ENCODE peak calls at places on chromosomes 13 and 19, in eight cellular contexts. One of them, this sample, is unnamed.

GRCh38 chr19:49057636-49058234 is at the start of gene CGB7:
- DNase-seq in mammary epithelial cell: peak; percentile 69
- DNase-seq in AG09309: no peak
- DNase-seq in Peyer's patch: peak; percentile 81
- DNase-seq in stomach: peak; percentile 81
- DNase-seq in AG04450: no peak
- DNase-seq in brain microvascular endothelial cell: peak; percentile 29
- DNase-seq in thoracic aorta: peak; percentile 22
- DNase-seq in this sample: peak; percentile 87

GRCh38 chr19:12611361-12611699 is 610 bp downstream of the ZNF791 start:
- DNase-seq in AG09309: peak; percentile 35
- DNase-seq in stomach: peak; percentile 74
- DNase-seq in thoracic aorta: peak; percentile 38
- DNase-seq in Peyer's patch: peak; percentile 73
- DNase-seq in brain microvascular endothelial cell: peak; percentile 56
- DNase-seq in mammary epithelial cell: peak; percentile 65
- DNase-seq in AG04450: peak; percentile 41
- DNase-seq in this sample: peak; percentile 77

GRCh38 chr13:45875951-45876350 is 24.4 kb upstream of the SIAH3 start:
- DNase-seq in AG09309: no peak
- DNase-seq in thoracic aorta: no peak
- DNase-seq in Peyer's patch: no peak
- DNase-seq in AG04450: no peak
- DNase-seq in brain microvascular endothelial cell: no peak
- DNase-seq in stomach: no peak
- DNase-seq in mammary epithelial cell: peak; percentile 83
- DNase-seq in this sample: no peak

GRCh38 chr13:99955747-99956472 is 15.7 kb downstream of the ZIC5 start:
- DNase-seq in AG09309: no peak
- DNase-seq in AG04450: no peak
- DNase-seq in stomach: no peak
- DNase-seq in mammary epithelial cell: no peak
- DNase-seq in Peyer's patch: no peak
- DNase-seq in brain microvascular endothelial cell: peak; percentile 16
- DNase-seq in thoracic aorta: no peak
- DNase-seq in this sample: no peak

GRCh38 chr19:15379996-15380647 is 535 bp upstream of the AKAP8 start:
- DNase-seq in mammary epithelial cell: peak; percentile 69
- DNase-seq in thoracic aorta: no peak
- DNase-seq in AG04450: no peak
- DNase-seq in stomach: peak; percentile 56
- DNase-seq in AG09309: no peak
- DNase-seq in Peyer's patch: peak; percentile 80
- DNase-seq in brain microvascular endothelial cell: peak; percentile 12
- DNase-seq in this sample: no peak

GRCh38 chr19:1140272-1140671 is 33.8 kb downstream of the SBNO2 start:
- DNase-seq in AG04450: no peak
- DNase-seq in mammary epithelial cell: no peak
- DNase-seq in brain microvascular endothelial cell: no peak
- DNase-seq in thoracic aorta: no peak
- DNase-seq in AG09309: no peak
- DNase-seq in Peyer's patch: no peak
- DNase-seq in stomach: no peak
- DNase-seq in this sample: no peak

GRCh38 chr19:17109962-17110598 is 34.5 kb downstream of the MYO9B start:
- DNase-seq in Peyer's patch: no peak
- DNase-seq in thoracic aorta: no peak
- DNase-seq in brain microvascular endothelial cell: no peak
- DNase-seq in AG09309: no peak
- DNase-seq in AG04450: no peak
- DNase-seq in mammary epithelial cell: no peak
- DNase-seq in stomach: peak; percentile 45
- DNase-seq in this sample: peak; percentile 90

GRCh38 chr13:35231426-35231825 is 245.1 kb downstream of the MAB21L1 start:
- DNase-seq in mammary epithelial cell: no peak
- DNase-seq in Peyer's patch: no peak
- DNase-seq in AG04450: no peak
- DNase-seq in stomach: no peak
- DNase-seq in brain microvascular endothelial cell: no peak
- DNase-seq in thoracic aorta: no peak
- DNase-seq in AG09309: no peak
- DNase-seq in this sample: no peak

GRCh38 chr13:108877300-108877699 is 247.9 kb downstream of the MYO16 start:
- DNase-seq in AG09309: no peak
- DNase-seq in brain microvascular endothelial cell: peak; percentile 54
- DNase-seq in mammary epithelial cell: peak; percentile 25
- DNase-seq in Peyer's patch: no peak
- DNase-seq in stomach: no peak
- DNase-seq in AG04450: no peak
- DNase-seq in thoracic aorta: no peak
- DNase-seq in this sample: no peak

GRCh38 chr13:99197257-99197651 is 3.4 kb upstream of the UBAC2 start:
- DNase-seq in AG09309: no peak
- DNase-seq in thoracic aorta: no peak
- DNase-seq in Peyer's patch: no peak
- DNase-seq in mammary epithelial cell: no peak
- DNase-seq in AG04450: no peak
- DNase-seq in brain microvascular endothelial cell: no peak
- DNase-seq in stomach: no peak
- DNase-seq in this sample: no peak

DNA sequence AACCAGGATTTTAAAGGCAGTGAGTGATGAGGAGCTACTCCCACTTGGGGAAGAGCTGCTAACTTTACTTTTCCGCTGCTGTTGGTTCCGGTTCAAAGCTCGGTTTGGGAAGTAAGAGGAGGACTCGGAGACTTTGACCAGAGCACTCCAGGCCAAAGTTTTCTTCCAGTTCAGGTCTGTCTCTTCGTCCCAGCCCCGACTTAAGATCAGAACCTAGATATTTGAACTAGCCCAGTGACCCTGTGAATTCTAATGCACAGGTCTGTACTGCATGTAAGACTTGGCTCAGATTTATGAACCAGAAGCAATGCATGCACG is 2.0 kb downstream of the COL4A2 start:
- DNase-seq in brain microvascular endothelial cell: no peak
- DNase-seq in AG04450: no peak
- DNase-seq in mammary epithelial cell: no peak
- DNase-seq in stomach: no peak
- DNase-seq in Peyer's patch: no peak
- DNase-seq in thoracic aorta: no peak
- DNase-seq in AG09309: no peak
- DNase-seq in this sample: no peak
- H3K4me3 ChIP-seq in brain microvascular endothelial cell: peak overlapping the region; percentile 98
- H3K4me3 ChIP-seq in AG04450: peak overlapping the region; percentile 87
- H3K4me3 ChIP-seq in mammary epithelial cell: peak overlapping the region; percentile 73
- H3K4me3 ChIP-seq in stomach: peak overlapping the region; percentile 77
- H3K4me3 ChIP-seq in Peyer's patch: peak overlapping the region; percentile 79
- H3K4me3 ChIP-seq in thoracic aorta: peak overlapping the region; percentile 95
- H3K4me3 ChIP-seq in AG09309: peak overlapping the region; percentile 63
- H3K4me3 ChIP-seq in this sample: peak overlapping the region; percentile 71

GRCh38 chr13:106362637-106363036 is 172.8 kb downstream of the EFNB2 start:
- DNase-seq in AG09309: no peak
- DNase-seq in brain microvascular endothelial cell: no peak
- DNase-seq in stomach: no peak
- DNase-seq in mammary epithelial cell: peak; percentile 83
- DNase-seq in AG04450: no peak
- DNase-seq in thoracic aorta: no peak
- DNase-seq in Peyer's patch: no peak
- DNase-seq in this sample: no peak
- TF ChIP-seq CTCF in AG09309: no peak
- TF ChIP-seq CTCF in brain microvascular endothelial cell: no peak
- TF ChIP-seq CTCF in stomach: no peak
- TF ChIP-seq CTCF in mammary epithelial cell: no peak
- TF ChIP-seq CTCF in AG04450: no peak
- TF ChIP-seq CTCF in thoracic aorta: no peak
- TF ChIP-seq CTCF in Peyer's patch: no peak
- TF ChIP-seq CTCF in this sample: no peak

GRCh38 chr19:58054792-58055482 is 4.1 kb upstream of the ZNF135 start:
- DNase-seq in AG09309: no peak
- DNase-seq in brain microvascular endothelial cell: peak; percentile 12
- DNase-seq in mammary epithelial cell: no peak
- DNase-seq in stomach: no peak
- DNase-seq in AG04450: no peak
- DNase-seq in thoracic aorta: no peak
- DNase-seq in Peyer's patch: no peak
- DNase-seq in this sample: no peak
- H3K4me3 ChIP-seq in AG09309: peak overlapping the region; percentile 33
- H3K4me3 ChIP-seq in brain microvascular endothelial cell: peak overlapping the region; percentile 41
- H3K4me3 ChIP-seq in mammary epithelial cell: no peak overlapping the region
- H3K4me3 ChIP-seq in stomach: peak overlapping the region; percentile 20
- H3K4me3 ChIP-seq in AG04450: peak overlapping the region; percentile 17
- H3K4me3 ChIP-seq in thoracic aorta: peak overlapping the region; percentile 64
- H3K4me3 ChIP-seq in Peyer's patch: peak overlapping the region; percentile 25
- H3K4me3 ChIP-seq in this sample: peak overlapping the region; percentile 35

DNA sequence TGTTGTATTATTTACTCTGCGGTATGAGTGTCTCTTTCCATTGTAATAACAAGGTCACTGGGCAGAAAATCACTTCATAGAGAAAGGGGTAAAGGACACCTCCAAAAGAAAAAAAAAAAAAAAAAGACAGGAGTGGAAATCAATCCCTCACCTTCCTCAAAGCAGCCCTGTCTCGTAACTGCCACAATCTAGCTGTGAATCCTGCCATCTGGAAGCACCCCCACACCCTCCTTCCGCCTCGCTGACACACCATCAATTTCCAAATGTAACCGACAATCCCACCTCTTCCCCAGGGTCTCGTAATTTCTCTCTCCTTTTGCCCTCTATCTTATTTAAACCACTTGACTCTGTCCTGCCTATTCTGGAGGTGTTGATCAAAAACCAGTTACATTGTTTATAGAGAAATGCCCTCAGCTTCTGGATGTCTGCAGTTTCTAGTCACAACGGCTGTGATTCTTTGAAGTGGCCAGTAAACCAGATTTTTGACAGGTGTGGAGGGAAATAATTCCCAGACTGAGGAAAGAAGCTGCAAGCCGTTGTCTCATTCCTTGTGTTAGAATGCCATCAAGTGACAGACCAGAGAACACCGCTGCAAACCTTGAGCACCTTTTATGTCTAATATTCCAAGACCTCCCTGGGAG is 9.1 kb upstream of the POP4 start:
- DNase-seq in AG09309: no peak
- DNase-seq in mammary epithelial cell: no peak
- DNase-seq in brain microvascular endothelial cell: peak; percentile 9
- DNase-seq in stomach: no peak
- DNase-seq in AG04450: peak; percentile 8
- DNase-seq in thoracic aorta: no peak
- DNase-seq in Peyer's patch: no peak
- DNase-seq in this sample: no peak
- TF ChIP-seq CTCF in AG09309: peak; percentile 46
- TF ChIP-seq CTCF in mammary epithelial cell: peak; percentile 49
- TF ChIP-seq CTCF in brain microvascular endothelial cell: peak; percentile 56
- TF ChIP-seq CTCF in stomach: no peak
- TF ChIP-seq CTCF in AG04450: peak; percentile 27
- TF ChIP-seq CTCF in thoracic aorta: no peak
- TF ChIP-seq CTCF in Peyer's patch: no peak
- TF ChIP-seq CTCF in this sample: no peak

GRCh38 chr13:113109151-113110047 is 3.8 kb downstream of the F7 start:
- DNase-seq in AG04450: no peak
- DNase-seq in mammary epithelial cell: no peak
- DNase-seq in AG09309: no peak
- DNase-seq in brain microvascular endothelial cell: no peak
- DNase-seq in thoracic aorta: no peak
- DNase-seq in Peyer's patch: peak; percentile 43
- DNase-seq in stomach: no peak
- DNase-seq in this sample: peak; percentile 56
- H3K4me3 ChIP-seq in AG04450: no peak overlapping the region
- H3K4me3 ChIP-seq in mammary epithelial cell: no peak overlapping the region
- H3K4me3 ChIP-seq in AG09309: no peak overlapping the region
- H3K4me3 ChIP-seq in brain microvascular endothelial cell: no peak overlapping the region
- H3K4me3 ChIP-seq in thoracic aorta: peak overlapping the region; percentile 69
- H3K4me3 ChIP-seq in Peyer's patch: peak overlapping the region; percentile 43
- H3K4me3 ChIP-seq in stomach: peak overlapping the region; percentile 41
- H3K4me3 ChIP-seq in this sample: no peak overlapping the region

DNA sequence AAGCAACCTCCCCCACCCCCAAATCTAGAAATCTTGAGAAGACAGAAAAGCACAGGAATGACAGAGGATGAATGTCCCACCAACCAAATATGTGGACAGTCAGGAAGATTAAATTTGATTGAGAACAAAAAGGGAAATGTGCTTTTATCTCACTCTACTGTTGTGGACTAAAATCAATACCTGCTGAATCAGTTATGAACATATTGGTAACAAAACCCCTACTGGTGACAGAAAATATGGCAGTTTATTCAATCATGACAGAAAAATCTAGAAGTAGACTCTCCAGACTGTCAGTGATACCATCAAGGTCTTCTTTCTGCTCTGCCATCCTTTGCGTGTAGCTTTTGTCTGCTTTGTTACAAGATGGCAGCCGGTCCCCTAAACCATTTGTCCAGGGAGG is 35.2 kb downstream of the FAM216B start:
- DNase-seq in AG04450: no peak
- DNase-seq in thoracic aorta: no peak
- DNase-seq in stomach: no peak
- DNase-seq in AG09309: no peak
- DNase-seq in brain microvascular endothelial cell: no peak
- DNase-seq in mammary epithelial cell: no peak
- DNase-seq in Peyer's patch: no peak
- DNase-seq in this sample: no peak
- TF ChIP-seq CTCF in AG04450: peak; percentile 27
- TF ChIP-seq CTCF in thoracic aorta: no peak
- TF ChIP-seq CTCF in stomach: no peak
- TF ChIP-seq CTCF in AG09309: peak; percentile 32
- TF ChIP-seq CTCF in brain microvascular endothelial cell: peak; percentile 20
- TF ChIP-seq CTCF in mammary epithelial cell: peak; percentile 23
- TF ChIP-seq CTCF in Peyer's patch: no peak
- TF ChIP-seq CTCF in this sample: no peak

DNA sequence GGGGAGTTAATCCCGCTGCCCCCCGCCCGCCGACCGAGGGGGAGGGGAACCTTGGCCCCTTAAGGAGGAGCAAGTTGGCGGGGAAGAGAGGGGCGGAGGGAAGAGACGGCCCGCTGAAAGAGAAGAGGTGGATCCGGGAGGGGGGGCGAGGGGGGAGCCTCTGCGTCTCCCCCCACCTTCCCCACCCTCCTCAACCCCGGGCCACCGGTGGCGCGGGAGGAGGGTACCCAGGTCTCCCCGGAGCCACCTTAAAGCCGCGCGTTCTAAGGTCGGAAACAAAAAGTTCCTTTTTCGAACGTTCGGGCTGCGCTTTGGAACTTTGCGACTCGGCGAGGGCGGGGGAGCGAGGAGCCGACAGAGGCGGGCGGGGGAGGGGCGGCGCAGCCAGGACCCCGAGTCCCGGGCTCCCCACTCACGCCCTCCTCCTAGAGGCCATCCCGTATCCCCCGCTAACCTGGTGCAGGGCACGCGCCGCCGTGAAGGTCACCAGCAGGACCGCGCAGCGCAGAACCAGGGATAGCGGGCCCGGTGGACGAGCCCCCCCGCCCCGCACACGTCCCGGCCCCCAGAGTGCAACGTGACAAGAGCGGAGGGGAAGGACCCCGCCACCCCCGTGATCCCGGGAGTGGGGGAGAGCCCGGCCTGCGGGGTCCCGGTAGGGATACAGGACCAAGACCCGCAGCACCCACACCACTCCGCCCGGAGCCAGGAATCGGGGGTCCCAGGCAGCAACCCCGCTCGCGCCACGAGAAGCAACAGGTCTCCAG is 662 bp downstream of the ERF start:
- DNase-seq in stomach: peak; percentile 79
- DNase-seq in AG09309: no peak
- DNase-seq in thoracic aorta: no peak
- DNase-seq in AG04450: no peak
- DNase-seq in mammary epithelial cell: peak; percentile 51
- DNase-seq in brain microvascular endothelial cell: no peak
- DNase-seq in Peyer's patch: peak; percentile 87
- DNase-seq in this sample: peak; percentile 85
- H3K4me3 ChIP-seq in stomach: peak overlapping the region; percentile 91
- H3K4me3 ChIP-seq in AG09309: peak overlapping the region; percentile 100
- H3K4me3 ChIP-seq in thoracic aorta: peak overlapping the region; percentile 99
- H3K4me3 ChIP-seq in AG04450: peak overlapping the region; percentile 94
- H3K4me3 ChIP-seq in mammary epithelial cell: peak overlapping the region; percentile 98
- H3K4me3 ChIP-seq in brain microvascular endothelial cell: peak overlapping the region; percentile 93
- H3K4me3 ChIP-seq in Peyer's patch: peak overlapping the region; percentile 79
- H3K4me3 ChIP-seq in this sample: peak overlapping the region; percentile 98

This sample was measured in upper lobe of right lung.